ENCODE peak calls at places on chromosomes 12 and 14, in five cellular contexts. F, J, K, C and P are unnamed samples.

GRCh38 chr12:130537051-130537450 is 179.0 kb downstream of the RIMBP2 start:
- DNase-seq in C (no peak), K (no peak), F (no peak), J (no peak), P (no peak)

GRCh38 chr12:117151195-117152031 is 38.9 kb downstream of the FBXO21 start:
- DNase-seq in F (peak; percentile 75), K (no peak), J (peak; percentile 39), C (peak; percentile 85), P (peak; percentile 90)

GRCh38 chr12:52395761-52396434 is 10.2 kb downstream of the KRT82 start:
- DNase-seq in J (peak; percentile 33), F (peak; percentile 43), K (no peak), C (peak; percentile 49), P (peak; percentile 81)

GRCh38 chr14:95328876-95329503 is 9.3 kb upstream of the CLMN start:
- DNase-seq in F (no peak), K (no peak), J (no peak), C (no peak), P (no peak)

GRCh38 chr12:75863475-75863874 is 168.1 kb downstream of the PHLDA1 start:
- DNase-seq in J (no peak), C (no peak), K (no peak), F (peak; percentile 19), P (no peak)

GRCh38 chr12:65464930-65465329 is 186.4 kb downstream of the MSRB3 start:
- DNase-seq in F (no peak), J (no peak), C (no peak), K (no peak), P (no peak)

GRCh38 chr12:124939428-124940142 is 25.1 kb upstream of the UBC start:
- DNase-seq in F (peak; percentile 72), K (peak; percentile 88), J (peak; percentile 90), C (peak; percentile 76), P (peak; percentile 95)

GRCh38 chr12:95396849-95397498 is 77.0 kb upstream of the METAP2 start:
- DNase-seq in K (no peak), F (no peak), J (peak; percentile 15), C (no peak), P (no peak)

GRCh38 chr12:121669525-121669908 is at the start of gene MORN3:
- DNase-seq in F (no peak), K (no peak), J (no peak), C (no peak), P (no peak)

GRCh38 chr12:52369809-52370208 is 2.5 kb upstream of the KRT85 start:
- DNase-seq in K (no peak), C (no peak), J (no peak), F (no peak), P (no peak)

GRCh38 chr12:76313289-76313688 is 34.9 kb downstream of the BBS10 start:
- DNase-seq in F (no peak), J (no peak), K (no peak), C (no peak), P (no peak)

GRCh38 chr14:62957562-62957961 is 87.7 kb downstream of the KCNH5 start:
- DNase-seq in F (no peak), C (no peak), J (no peak), K (no peak), P (no peak)

GRCh38 chr12:108232565-108232964 is 103.5 kb downstream of the WSCD2 start:
- DNase-seq in K (no peak), J (no peak), F (no peak), C (no peak), P (no peak)

GRCh38 chr12:9064815-9065606 is 50.7 kb downstream of the A2M start:
- DNase-seq in J (peak; percentile 77), F (peak; percentile 60), C (no peak), K (no peak), P (peak; percentile 85)

GRCh38 chr12:127310548-127310947 is 956.4 kb upstream of the TMEM132C start:
- DNase-seq in F (no peak), J (no peak), K (no peak), C (no peak), P (no peak)

GRCh38 chr14:64676410-64677008 is 27.7 kb upstream of the PLEKHG3 start:
- DNase-seq in K (no peak), J (no peak), F (no peak), C (no peak), P (no peak)

GRCh38 chr12:56014205-56014604 is 6.6 kb upstream of the IKZF4 start:
- DNase-seq in F (no peak), J (no peak), K (no peak), C (no peak), P (no peak)

GRCh38 chr12:110199360-110200123 is 75.4 kb downstream of the IFT81 start:
- DNase-seq in C (no peak), J (peak; percentile 88), F (peak; percentile 15), K (peak; percentile 20), P (no peak)

GRCh38 chr14:81268016-81268416 is 47.3 kb upstream of the GTF2A1 start:
- DNase-seq in C (peak; percentile 29), J (peak; percentile 13), K (no peak), F (peak; percentile 33), P (no peak)

GRCh38 chr12:42023733-42024494 is 120.8 kb downstream of the GXYLT1 start:
- DNase-seq in J (peak; percentile 56), K (peak; percentile 21), C (peak; percentile 65), F (peak; percentile 64), P (peak; percentile 92)

GRCh38 chr14:94598816-94599655 is 13.2 kb upstream of the SERPINA3 start:
- DNase-seq in K (no peak), F (peak; percentile 87), J (peak; percentile 100), C (no peak), P (no peak)

GRCh38 chr12:28240853-28241252 is 50.6 kb downstream of the CCDC91 start:
- DNase-seq in C (no peak), F (no peak), J (no peak), K (no peak), P (no peak)

GRCh38 chr14:103141117-103141796 is 18.0 kb downstream of the TNFAIP2 start:
- DNase-seq in C (peak; percentile 69), K (no peak), F (peak; percentile 71), J (peak; percentile 54), P (peak; percentile 65)

GRCh38 chr12:43288666-43289065 is 263.3 kb downstream of the ADAMTS20 start:
- DNase-seq in J (no peak), C (no peak), F (no peak), K (no peak), P (no peak)

GRCh38 chr12:105279460-105280056 is 43.6 kb upstream of the APPL2 start:
- DNase-seq in K (no peak), F (no peak), J (peak; percentile 22), C (peak; percentile 28), P (peak; percentile 56)

GRCh38 chr14:77638738-77639137 is 22.3 kb upstream of the SPTLC2 start:
- DNase-seq in F (no peak), J (no peak), K (no peak), C (no peak), P (no peak)

DNA sequence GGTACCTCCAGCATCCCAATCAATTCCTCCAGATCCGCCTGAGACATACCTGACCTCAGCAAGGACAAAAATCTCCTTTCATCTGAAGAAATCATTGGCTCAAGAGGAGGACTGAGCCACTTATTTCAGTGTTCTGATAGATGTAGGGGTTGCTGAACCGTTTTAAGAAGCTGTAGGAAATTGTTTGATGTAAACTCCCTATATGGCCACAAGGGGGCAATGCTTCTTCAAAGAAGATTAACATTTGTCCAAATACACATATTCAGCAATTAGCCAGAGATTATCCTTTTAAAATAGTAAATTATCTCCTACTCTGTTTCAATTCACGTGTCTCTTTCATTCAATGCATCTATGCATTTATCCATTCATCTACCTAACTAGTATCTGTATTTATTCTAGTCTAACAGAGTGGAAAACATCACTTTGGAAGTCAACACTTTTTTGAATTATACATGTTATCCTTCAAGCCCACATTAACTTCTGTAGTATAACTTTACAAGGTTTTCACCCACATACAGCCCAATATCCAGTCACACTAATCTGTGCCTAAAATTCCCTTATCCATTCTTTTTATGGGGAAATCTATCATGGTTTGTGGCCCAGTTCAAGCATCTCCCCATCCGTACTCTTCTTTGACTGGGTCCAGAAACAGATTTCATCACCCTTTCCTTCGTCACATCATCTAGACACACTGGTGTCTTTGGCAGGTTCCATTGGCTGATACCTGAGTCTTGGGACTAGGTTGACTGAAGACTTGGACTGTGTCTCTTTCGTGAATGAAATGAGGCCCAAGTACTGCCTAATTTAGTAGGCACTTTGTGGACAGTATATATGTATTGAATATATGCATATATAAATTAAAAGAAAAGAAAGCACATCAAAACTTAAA is 411.0 kb upstream of the OR4E1 start:
- DNase-seq in J (peak; percentile 76), K (peak; percentile 8), C (peak; percentile 9), F (peak; percentile 8), P (no peak)
- TF ChIP-seq USF2 in J (no peak), K (no peak), C (no peak), F (no peak), P (no peak)

GRCh38 chr12:88944403-88944802 is 364.1 kb upstream of the KITLG start:
- DNase-seq in K (no peak), F (peak; percentile 10), C (no peak), J (peak; percentile 15), P (no peak)

GRCh38 chr12:88945041-88945732 is 364.9 kb upstream of the KITLG start:
- DNase-seq in K (no peak), J (no peak), C (no peak), F (no peak), P (no peak)

GRCh38 chr12:88951177-88951576 is 370.9 kb upstream of the KITLG start:
- DNase-seq in C (no peak), K (no peak), J (no peak), F (no peak), P (no peak)

GRCh38 chr12:88947486-88948043 is 367.3 kb upstream of the KITLG start:
- DNase-seq in F (no peak), C (no peak), J (no peak), K (no peak), P (no peak)

GRCh38 chr12:88946377-88946997 is 366.2 kb upstream of the KITLG start:
- DNase-seq in C (no peak), J (no peak), F (no peak), K (no peak), P (no peak)
- TF ChIP-seq HDAC2 in C (no peak), J (no peak), F (no peak), K (no peak), P (no peak)

GRCh38 chr12:24039113-24039525 is 89.6 kb upstream of the SOX5 start:
- DNase-seq in J (peak; percentile 96), C (no peak), F (no peak), K (no peak), P (no peak)
- TF ChIP-seq USF2 in J (no peak), C (no peak), F (no peak), K (no peak), P (no peak)

DNA sequence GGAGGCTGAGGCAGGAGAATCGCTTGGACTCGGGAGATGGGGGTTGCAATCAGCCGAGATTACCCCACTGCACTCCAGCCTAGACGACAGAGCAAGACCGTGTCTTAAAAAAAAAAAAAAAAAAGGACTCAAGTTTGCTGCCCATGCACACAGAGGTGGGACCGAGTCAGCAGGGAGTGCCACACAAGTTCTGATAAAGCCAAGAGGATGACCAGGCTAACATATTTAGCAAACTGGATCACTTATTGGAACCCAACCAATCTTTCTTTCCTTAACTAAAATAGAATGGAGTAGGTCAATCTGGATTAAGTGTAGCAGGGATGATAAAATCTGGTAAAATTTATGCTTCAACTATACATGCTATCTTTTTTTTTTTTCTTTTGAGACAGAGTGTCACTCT is 190.4 kb upstream of the FOXN3 start:
- DNase-seq in K (no peak), C (no peak), F (no peak), J (no peak), P (no peak)
- TF ChIP-seq HDAC2 in K (no peak), C (no peak), F (no peak), J (no peak), P (no peak)